ENCODE peak calls at places on chromosome 7, in ten cellular contexts. T is activated naive CD4-positive, alpha-beta T cell treated with anti-CD3 and anti-CD28 coated beads, Interleukin-2, amount 50 U/mL, for 16 hours; P is NCI-H1092; C is hippocampal formation; O is Ammon's horn; M is KBM-7; Q is NB4; E is left colon; D is NCI-H1105; K is HT1080. J is an unnamed sample.

GRCh38 chr7:41881313-41882130 is 178.6 kb upstream of the INHBA start:
- DNase-seq in T (peak; percentile 80), P (no peak), C (peak; percentile 22), O (peak; percentile 60), M (peak; percentile 99), Q (peak; percentile 99), E (peak; percentile 33), D (no peak), K (peak; percentile 49), J (no peak)

GRCh38 chr7:86644282-86645173 is 819 bp downstream of the GRM3 start:
- DNase-seq in T (no peak), P (no peak), C (peak; percentile 64), O (peak; percentile 67), M (no peak), Q (no peak), E (no peak), D (no peak), K (no peak), J (no peak)

GRCh38 chr7:27168265-27168947 is 3.1 kb upstream of the HOXA9 start:
- DNase-seq in T (no peak), P (peak; percentile 73), C (no peak), O (no peak), M (peak; percentile 86), Q (no peak), E (peak; percentile 80), D (peak; percentile 11), K (peak; percentile 71), J (peak; percentile 54)

GRCh38 chr7:140654661-140655060 is 14.0 kb upstream of the DENND2A start:
- DNase-seq in T (no peak), P (no peak), C (no peak), O (no peak), M (no peak), Q (no peak), E (no peak), D (no peak), K (no peak), J (no peak)

GRCh38 chr7:5689118-5689517 is 92.3 kb downstream of the RNF216 start:
- DNase-seq in T (peak; percentile 71), P (no peak), C (no peak), O (no peak), M (no peak), Q (peak; percentile 40), E (no peak), D (no peak), K (no peak), J (no peak)

GRCh38 chr7:64621656-64622055 is 44.3 kb upstream of the ZNF107 start:
- DNase-seq in T (no peak), P (no peak), C (no peak), O (no peak), M (peak; percentile 16), Q (no peak), E (no peak), D (no peak), K (no peak), J (no peak)

GRCh38 chr7:151003572-151003971 is 12.8 kb downstream of the NOS3 start:
- DNase-seq in T (no peak), P (no peak), C (no peak), O (no peak), M (no peak), Q (no peak), E (no peak), D (no peak), K (peak; percentile 33), J (no peak)

GRCh38 chr7:11430112-11430511 is 401.9 kb downstream of the THSD7A start:
- DNase-seq in T (no peak), P (no peak), C (no peak), O (no peak), M (peak; percentile 66), Q (peak; percentile 43), E (no peak), D (no peak), K (no peak), J (no peak)

GRCh38 chr7:118288098-118288497 is 63.6 kb downstream of the ANKRD7 start:
- DNase-seq in T (no peak), P (no peak), C (no peak), O (no peak), M (peak; percentile 80), Q (peak; percentile 90), E (no peak), D (no peak), K (peak; percentile 68), J (no peak)

GRCh38 chr7:32039000-32039756 is 31.0 kb downstream of the PDE1C start:
- DNase-seq in T (no peak), P (no peak), C (peak; percentile 30), O (peak; percentile 70), M (peak; percentile 13), Q (peak; percentile 14), E (no peak), D (no peak), K (no peak), J (no peak)

GRCh38 chr7:24216576-24217116 is 67.3 kb upstream of the NPY start:
- DNase-seq in T (no peak), P (no peak), C (no peak), O (no peak), M (no peak), Q (no peak), E (no peak), D (no peak), K (peak; percentile 30), J (no peak)

GRCh38 chr7:107059468-107059867 is 15.0 kb downstream of the PRKAR2B start:
- DNase-seq in T (no peak), P (no peak), C (no peak), O (no peak), M (no peak), Q (no peak), E (no peak), D (no peak), K (no peak), J (no peak)

GRCh38 chr7:158649279-158649678 is 55.3 kb downstream of the NCAPG2 start:
- DNase-seq in T (no peak), P (no peak), C (no peak), O (no peak), M (no peak), Q (no peak), E (no peak), D (no peak), K (peak; percentile 71), J (no peak)

GRCh38 chr7:152544481-152544927 is 108.7 kb upstream of the KMT2C start:
- DNase-seq in T (no peak), P (no peak), C (no peak), O (no peak), M (no peak), Q (no peak), E (no peak), D (no peak), K (no peak), J (no peak)

GRCh38 chr7:153640586-153640985 is 411.6 kb upstream of the DPP6 start:
- DNase-seq in T (no peak), P (no peak), C (no peak), O (no peak), M (no peak), Q (no peak), E (no peak), D (no peak), K (no peak), J (no peak)

GRCh38 chr7:32890010-32890552 is 1.5 kb downstream of the KBTBD2 start:
- DNase-seq in T (no peak), P (no peak), C (no peak), O (peak; percentile 24), M (no peak), Q (peak; percentile 68), E (no peak), D (no peak), K (peak; percentile 16), J (no peak)

GRCh38 chr7:867406-868188 is 8.8 kb upstream of the GET4 start:
- DNase-seq in T (no peak), P (no peak), C (no peak), O (peak; percentile 52), M (no peak), Q (no peak), E (peak; percentile 90), D (no peak), K (peak; percentile 14), J (no peak)

GRCh38 chr7:102468416-102469350 is 3.9 kb downstream of the LRWD1 start:
- DNase-seq in T (peak; percentile 8), P (no peak), C (no peak), O (no peak), M (no peak), Q (no peak), E (peak; percentile 12), D (no peak), K (no peak), J (no peak)

GRCh38 chr7:138875794-138876193 is 77.8 kb upstream of the ATP6V0A4 start:
- DNase-seq in T (peak; percentile 52), P (no peak), C (no peak), O (no peak), M (peak; percentile 41), Q (peak; percentile 91), E (no peak), D (no peak), K (peak; percentile 98), J (no peak)

GRCh38 chr7:2931034-2931415 is 86.9 kb upstream of the GNA12 start:
- DNase-seq in T (no peak), P (no peak), C (no peak), O (no peak), M (no peak), Q (no peak), E (no peak), D (no peak), K (no peak), J (no peak)

GRCh38 chr7:121872831-121873764 is at the start of gene PTPRZ1:
- DNase-seq in T (no peak), P (no peak), C (no peak), O (peak; percentile 46), M (no peak), Q (no peak), E (peak; percentile 17), D (peak; percentile 35), K (peak; percentile 14), J (peak; percentile 49)

GRCh38 chr7:30596043-30596641 is 1.5 kb downstream of the GARS1 start:
- DNase-seq in T (peak; percentile 37), P (no peak), C (no peak), O (peak; percentile 3), M (peak; percentile 47), Q (peak; percentile 77), E (peak; percentile 15), D (peak; percentile 18), K (no peak), J (peak; percentile 8)

GRCh38 chr7:142459557-142459963 is 201.7 kb upstream of the PRSS58 start:
- DNase-seq in T (no peak), P (no peak), C (peak; percentile 63), O (peak; percentile 82), M (peak; percentile 55), Q (peak; percentile 86), E (peak; percentile 22), D (peak; percentile 19), K (peak; percentile 57), J (no peak)

GRCh38 chr7:74573499-74573898 is 84.0 kb upstream of the GTF2I start:
- DNase-seq in T (no peak), P (no peak), C (no peak), O (no peak), M (no peak), Q (no peak), E (no peak), D (no peak), K (no peak), J (no peak)

GRCh38 chr7:111650456-111650999 is 88.2 kb upstream of the IMMP2L start:
- DNase-seq in T (no peak), P (no peak), C (no peak), O (no peak), M (no peak), Q (no peak), E (no peak), D (no peak), K (peak; percentile 49), J (no peak)

GRCh38 chr7:92100523-92100922 is 33.8 kb downstream of the CYP51A1 start:
- DNase-seq in T (no peak), P (no peak), C (no peak), O (no peak), M (no peak), Q (no peak), E (no peak), D (no peak), K (no peak), J (no peak)

GRCh38 chr7:142811154-142811737 is 40.5 kb downstream of the PRSS2 start:
- DNase-seq in T (no peak), P (no peak), C (peak; percentile 64), O (peak; percentile 51), M (peak; percentile 76), Q (peak; percentile 64), E (no peak), D (peak; percentile 53), K (peak; percentile 84), J (peak; percentile 5)

GRCh38 chr7:794207-794606 is 38.1 kb upstream of the SUN1 start:
- DNase-seq in T (no peak), P (no peak), C (no peak), O (no peak), M (no peak), Q (no peak), E (no peak), D (no peak), K (no peak), J (no peak)

J was measured in NCI-H1436.